ENCODE peak calls at places on chromosomes 2 and 18, in eight cellular contexts. H, J, O, C, A, T, S and L are unnamed samples.

GRCh38 chr2:1607971-1608688 is 136.2 kb downstream of the PXDN start:
- DNase-seq in H (peak), J (no peak), O (no peak), C (no peak), A (peak), T (no peak), S (no peak), L (no peak)

GRCh38 chr2:186879312-186879711 is 30.3 kb upstream of the ZSWIM2 start:
- DNase-seq in H (no peak), J (no peak), O (no peak), C (no peak), A (no peak), T (no peak), S (no peak), L (no peak)

GRCh38 chr2:172745636-172746035 is 10.0 kb downstream of the RAPGEF4 start:
- DNase-seq in H (no peak), J (no peak), O (no peak), C (no peak), A (peak), T (no peak), S (no peak), L (no peak)

GRCh38 chr18:27685807-27686412 is 491.0 kb downstream of the CDH2 start:
- DNase-seq in H (peak), J (no peak), O (peak), C (no peak), A (peak), T (no peak), S (peak), L (no peak)

GRCh38 chr18:6401687-6402086 is 13.0 kb downstream of the L3MBTL4 start:
- DNase-seq in H (no peak), J (no peak), O (no peak), C (no peak), A (no peak), T (no peak), S (no peak), L (no peak)

GRCh38 chr18:24659837-24660720 is 199.6 kb downstream of the HRH4 start:
- DNase-seq in H (no peak), J (no peak), O (peak), C (peak), A (peak), T (peak), S (peak), L (no peak)

GRCh38 chr2:230932556-230933511 is 7.8 kb upstream of the GPR55 start:
- DNase-seq in H (no peak), J (no peak), O (no peak), C (no peak), A (peak), T (no peak), S (no peak), L (no peak)

GRCh38 chr18:73777356-73778051 is 370.1 kb downstream of the FBXO15 start:
- DNase-seq in H (no peak), J (no peak), O (no peak), C (no peak), A (no peak), T (no peak), S (no peak), L (no peak)

GRCh38 chr2:111678161-111678560 is 205.8 kb downstream of the ANAPC1 start:
- DNase-seq in H (no peak), J (no peak), O (peak), C (no peak), A (no peak), T (no peak), S (no peak), L (no peak)

GRCh38 chr2:25787020-25787419 is 91.3 kb downstream of the ASXL2 start:
- DNase-seq in H (no peak), J (no peak), O (no peak), C (no peak), A (no peak), T (no peak), S (no peak), L (no peak)

GRCh38 chr2:240818543-240819403 is 1.2 kb downstream of the KIF1A start:
- DNase-seq in H (no peak), J (no peak), O (no peak), C (no peak), A (no peak), T (no peak), S (no peak), L (no peak)

GRCh38 chr18:48973731-48974130 is 23.0 kb upstream of the SMAD7 start:
- DNase-seq in H (no peak), J (no peak), O (no peak), C (no peak), A (peak), T (no peak), S (no peak), L (no peak)

GRCh38 chr18:1522249-1522615 is 617.6 kb downstream of the ADCYAP1 start:
- DNase-seq in H (no peak), J (no peak), O (no peak), C (no peak), A (no peak), T (no peak), S (no peak), L (no peak)

GRCh38 chr2:219987830-219988229 is 360.4 kb downstream of the SLC4A3 start:
- DNase-seq in H (peak), J (no peak), O (no peak), C (no peak), A (peak), T (no peak), S (no peak), L (no peak)

GRCh38 chr2:174888646-174889271 is 116.4 kb downstream of the CHN1 start:
- DNase-seq in H (no peak), J (no peak), O (peak), C (no peak), A (peak), T (no peak), S (no peak), L (no peak)

GRCh38 chr2:204542967-204543608 is 2.2 kb upstream of the PARD3B start:
- DNase-seq in H (no peak), J (no peak), O (no peak), C (no peak), A (no peak), T (no peak), S (no peak), L (no peak)

GRCh38 chr2:109376115-109376514 is 237.7 kb downstream of the SEPTIN10 start:
- DNase-seq in H (no peak), J (no peak), O (no peak), C (peak), A (peak), T (no peak), S (no peak), L (no peak)

GRCh38 chr18:32315881-32316280 is 126.0 kb downstream of the MEP1B start:
- DNase-seq in H (no peak), J (no peak), O (no peak), C (no peak), A (peak), T (no peak), S (no peak), L (no peak)

GRCh38 chr2:41908349-41908748 is 139.5 kb upstream of the PKDCC start:
- DNase-seq in H (no peak), J (no peak), O (no peak), C (no peak), A (no peak), T (no peak), S (no peak), L (no peak)

GRCh38 chr2:69210386-69210785 is 176.6 kb downstream of the GFPT1 start:
- DNase-seq in H (no peak), J (no peak), O (no peak), C (no peak), A (no peak), T (no peak), S (no peak), L (no peak)

GRCh38 chr2:69205491-69205890 is 181.5 kb downstream of the GFPT1 start:
- DNase-seq in H (no peak), J (no peak), O (no peak), C (no peak), A (no peak), T (no peak), S (no peak), L (no peak)

GRCh38 chr2:69209482-69209881 is 177.5 kb downstream of the GFPT1 start:
- DNase-seq in H (no peak), J (no peak), O (no peak), C (no peak), A (no peak), T (no peak), S (no peak), L (no peak)

GRCh38 chr2:69211111-69211510 is 175.9 kb downstream of the GFPT1 start:
- DNase-seq in H (no peak), J (no peak), O (no peak), C (no peak), A (no peak), T (no peak), S (no peak), L (no peak)

GRCh38 chr2:69208023-69208595 is 178.9 kb downstream of the GFPT1 start:
- DNase-seq in H (no peak), J (no peak), O (no peak), C (no peak), A (no peak), T (no peak), S (no peak), L (no peak)
- TF ChIP-seq CTCF in H (no peak), J (no peak), O (peak), C (no peak), A (peak), T (no peak), S (no peak), L (no peak)

GRCh38 chr2:134636714-134637113 is 82.1 kb downstream of the TMEM163 start:
- DNase-seq in H (no peak), J (no peak), O (no peak), C (no peak), A (no peak), T (no peak), S (no peak), L (no peak)
- TF ChIP-seq CTCF in H (no peak), J (no peak), O (no peak), C (no peak), A (no peak), T (no peak), S (no peak), L (no peak)

GRCh38 chr2:216034065-216034464 is 20.7 kb upstream of the MREG start:
- DNase-seq in H (peak), J (peak), O (peak), C (peak), A (peak), T (peak), S (peak), L (no peak)
- TF ChIP-seq CTCF in H (peak), J (peak), O (peak), C (peak), A (peak), T (peak), S (peak), L (peak)

GRCh38 chr2:132038179-132038882 is 123.4 kb downstream of the ANKRD30BL start:
- DNase-seq in H (no peak), J (no peak), O (peak), C (no peak), A (no peak), T (no peak), S (no peak), L (no peak)

GRCh38 chr2:132034646-132035045 is 127.1 kb downstream of the ANKRD30BL start:
- DNase-seq in H (no peak), J (no peak), O (no peak), C (no peak), A (no peak), T (no peak), S (no peak), L (no peak)

GRCh38 chr2:132033365-132033764 is 128.4 kb downstream of the ANKRD30BL start:
- DNase-seq in H (no peak), J (no peak), O (no peak), C (no peak), A (no peak), T (no peak), S (no peak), L (no peak)

GRCh38 chr2:132033949-132034348 is 127.8 kb downstream of the ANKRD30BL start:
- DNase-seq in H (no peak), J (no peak), O (no peak), C (no peak), A (no peak), T (no peak), S (no peak), L (no peak)

DNA sequence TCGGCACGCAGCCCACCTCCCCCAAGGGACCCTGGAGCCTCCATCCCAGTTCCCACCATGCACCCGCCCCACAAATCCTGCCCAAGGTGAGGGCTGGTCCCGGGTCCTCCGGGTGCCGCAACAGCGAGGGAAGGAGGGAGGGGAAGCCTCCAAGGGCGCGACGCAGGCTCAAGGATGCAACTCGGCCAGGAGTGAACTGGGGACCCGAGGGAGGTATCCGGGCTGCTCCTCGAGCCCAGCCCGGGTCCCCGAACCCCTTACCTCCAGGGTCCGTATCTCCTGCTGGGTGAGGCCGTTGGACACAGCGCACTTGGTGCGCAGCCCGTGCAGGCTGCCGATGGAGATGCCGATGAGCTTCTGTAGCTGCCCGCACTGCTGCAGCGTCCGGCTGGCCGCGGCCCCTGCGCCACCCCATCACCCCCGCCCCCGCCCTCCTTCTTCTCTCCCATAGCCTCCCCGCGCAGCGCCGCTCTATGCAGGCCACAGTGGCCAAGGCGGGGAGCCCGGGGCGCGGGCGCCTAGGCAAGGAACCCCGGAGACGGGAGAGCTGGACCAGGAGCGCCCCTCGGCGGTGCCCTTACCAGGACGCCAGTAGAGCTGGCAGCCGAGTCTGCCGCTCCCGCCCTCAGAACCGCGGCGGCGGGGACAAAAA is 124.1 kb downstream of the ANKRD30BL start:
- DNase-seq in H (no peak), J (peak), O (peak), C (no peak), A (no peak), T (peak), S (no peak), L (no peak)
- TF ChIP-seq CTCF in H (no peak), J (peak), O (peak), C (no peak), A (no peak), T (no peak), S (no peak), L (no peak)

GRCh38 chr2:173802518-173802917 is 162.7 kb downstream of the SP3 start:
- DNase-seq in H (no peak), J (no peak), O (no peak), C (no peak), A (no peak), T (no peak), S (no peak), L (no peak)
- TF ChIP-seq CTCF in H (no peak), J (peak), O (no peak), C (no peak), A (no peak), T (no peak), S (no peak), L (no peak)